ENCODE peak calls at places on chromosomes 6 and 20, in six cellular contexts. One of them, this sample, is unnamed.

GRCh38 chr6:107870379-107870778 is 46.3 kb upstream of the SCML4 start:
- DNase-seq in A549: no peak
- DNase-seq in DMS153: no peak
- DNase-seq in non-pigmented ciliary epithelial cell: peak
- DNase-seq in C1 segment of cervical spinal cord: no peak
- DNase-seq in CD4-positive, alpha-beta memory T cell: no peak
- DNase-seq in this sample: no peak

GRCh38 chr20:17749979-17750721 is 50.4 kb downstream of the BANF2 start:
- DNase-seq in A549: no peak
- DNase-seq in DMS153: no peak
- DNase-seq in non-pigmented ciliary epithelial cell: no peak
- DNase-seq in C1 segment of cervical spinal cord: no peak
- DNase-seq in CD4-positive, alpha-beta memory T cell: no peak
- DNase-seq in this sample: no peak

GRCh38 chr20:3202965-3203314 is 1.5 kb downstream of the DDRGK1 start:
- DNase-seq in A549: no peak
- DNase-seq in DMS153: no peak
- DNase-seq in non-pigmented ciliary epithelial cell: no peak
- DNase-seq in C1 segment of cervical spinal cord: no peak
- DNase-seq in CD4-positive, alpha-beta memory T cell: no peak
- DNase-seq in this sample: no peak

GRCh38 chr20:60583741-60584140 is 625.5 kb downstream of the CDH26 start:
- DNase-seq in A549: no peak
- DNase-seq in DMS153: no peak
- DNase-seq in non-pigmented ciliary epithelial cell: no peak
- DNase-seq in C1 segment of cervical spinal cord: no peak
- DNase-seq in CD4-positive, alpha-beta memory T cell: no peak
- DNase-seq in this sample: no peak

GRCh38 chr6:125947581-125947980 is 9.0 kb upstream of the HINT3 start:
- DNase-seq in A549: no peak
- DNase-seq in DMS153: no peak
- DNase-seq in non-pigmented ciliary epithelial cell: no peak
- DNase-seq in C1 segment of cervical spinal cord: no peak
- DNase-seq in CD4-positive, alpha-beta memory T cell: no peak
- DNase-seq in this sample: no peak

GRCh38 chr6:154457881-154458284 is 52.6 kb downstream of the CNKSR3 start:
- DNase-seq in A549: no peak
- DNase-seq in DMS153: peak
- DNase-seq in non-pigmented ciliary epithelial cell: no peak
- DNase-seq in C1 segment of cervical spinal cord: no peak
- DNase-seq in CD4-positive, alpha-beta memory T cell: no peak
- DNase-seq in this sample: no peak

GRCh38 chr6:28817808-28818145 is 106.0 kb downstream of the TRIM27 start:
- DNase-seq in A549: no peak
- DNase-seq in DMS153: no peak
- DNase-seq in non-pigmented ciliary epithelial cell: no peak
- DNase-seq in C1 segment of cervical spinal cord: no peak
- DNase-seq in CD4-positive, alpha-beta memory T cell: no peak
- DNase-seq in this sample: no peak

GRCh38 chr6:38567436-38567835 is 72.3 kb downstream of the BTBD9 start:
- DNase-seq in A549: no peak
- DNase-seq in DMS153: peak
- DNase-seq in non-pigmented ciliary epithelial cell: peak
- DNase-seq in C1 segment of cervical spinal cord: no peak
- DNase-seq in CD4-positive, alpha-beta memory T cell: no peak
- DNase-seq in this sample: no peak

GRCh38 chr6:22794844-22795243 is 225.5 kb downstream of the HDGFL1 start:
- DNase-seq in A549: no peak
- DNase-seq in DMS153: no peak
- DNase-seq in non-pigmented ciliary epithelial cell: no peak
- DNase-seq in C1 segment of cervical spinal cord: no peak
- DNase-seq in CD4-positive, alpha-beta memory T cell: no peak
- DNase-seq in this sample: no peak

GRCh38 chr20:2663364-2663886 is 591 bp downstream of the IDH3B start:
- DNase-seq in A549: no peak
- DNase-seq in DMS153: no peak
- DNase-seq in non-pigmented ciliary epithelial cell: no peak
- DNase-seq in C1 segment of cervical spinal cord: no peak
- DNase-seq in CD4-positive, alpha-beta memory T cell: no peak
- DNase-seq in this sample: no peak

GRCh38 chr20:43508604-43509040 is 1.1 kb downstream of the L3MBTL1 start:
- DNase-seq in A549: peak
- DNase-seq in DMS153: no peak
- DNase-seq in non-pigmented ciliary epithelial cell: no peak
- DNase-seq in C1 segment of cervical spinal cord: no peak
- DNase-seq in CD4-positive, alpha-beta memory T cell: no peak
- DNase-seq in this sample: no peak

GRCh38 chr6:97443408-97444080 is 160.5 kb upstream of the MMS22L start:
- DNase-seq in A549: no peak
- DNase-seq in DMS153: no peak
- DNase-seq in non-pigmented ciliary epithelial cell: no peak
- DNase-seq in C1 segment of cervical spinal cord: no peak
- DNase-seq in CD4-positive, alpha-beta memory T cell: no peak
- DNase-seq in this sample: no peak

GRCh38 chr6:144340541-144341371 is 55.6 kb downstream of the UTRN start:
- DNase-seq in A549: no peak
- DNase-seq in DMS153: no peak
- DNase-seq in non-pigmented ciliary epithelial cell: no peak
- DNase-seq in C1 segment of cervical spinal cord: no peak
- DNase-seq in CD4-positive, alpha-beta memory T cell: no peak
- DNase-seq in this sample: no peak

GRCh38 chr6:16239798-16240123 is 1.4 kb downstream of the GMPR start:
- DNase-seq in A549: no peak
- DNase-seq in DMS153: peak
- DNase-seq in non-pigmented ciliary epithelial cell: no peak
- DNase-seq in C1 segment of cervical spinal cord: no peak
- DNase-seq in CD4-positive, alpha-beta memory T cell: no peak
- DNase-seq in this sample: no peak

GRCh38 chr20:63325021-63325471 is 32.1 kb downstream of the COL20A1 start:
- DNase-seq in A549: no peak
- DNase-seq in DMS153: no peak
- DNase-seq in non-pigmented ciliary epithelial cell: no peak
- DNase-seq in C1 segment of cervical spinal cord: no peak
- DNase-seq in CD4-positive, alpha-beta memory T cell: no peak
- DNase-seq in this sample: no peak

GRCh38 chr6:19812512-19813119 is 24.6 kb upstream of the ID4 start:
- DNase-seq in A549: peak
- DNase-seq in DMS153: no peak
- DNase-seq in non-pigmented ciliary epithelial cell: no peak
- DNase-seq in C1 segment of cervical spinal cord: no peak
- DNase-seq in CD4-positive, alpha-beta memory T cell: no peak
- DNase-seq in this sample: no peak

GRCh38 chr6:35443341-35444030 is 8.7 kb upstream of the FANCE start:
- DNase-seq in A549: no peak
- DNase-seq in DMS153: no peak
- DNase-seq in non-pigmented ciliary epithelial cell: no peak
- DNase-seq in C1 segment of cervical spinal cord: no peak
- DNase-seq in CD4-positive, alpha-beta memory T cell: no peak
- DNase-seq in this sample: no peak

GRCh38 chr6:15266423-15266996 is 20.6 kb downstream of the JARID2 start:
- DNase-seq in A549: no peak
- DNase-seq in DMS153: no peak
- DNase-seq in non-pigmented ciliary epithelial cell: no peak
- DNase-seq in C1 segment of cervical spinal cord: peak
- DNase-seq in CD4-positive, alpha-beta memory T cell: no peak
- DNase-seq in this sample: no peak

GRCh38 chr6:136059308-136059707 is 190.8 kb downstream of the MTFR2 start:
- DNase-seq in A549: no peak
- DNase-seq in DMS153: no peak
- DNase-seq in non-pigmented ciliary epithelial cell: no peak
- DNase-seq in C1 segment of cervical spinal cord: peak
- DNase-seq in CD4-positive, alpha-beta memory T cell: no peak
- DNase-seq in this sample: no peak

GRCh38 chr6:164106345-164106769 is 691.8 kb downstream of the QKI start:
- DNase-seq in A549: no peak
- DNase-seq in DMS153: no peak
- DNase-seq in non-pigmented ciliary epithelial cell: no peak
- DNase-seq in C1 segment of cervical spinal cord: no peak
- DNase-seq in CD4-positive, alpha-beta memory T cell: no peak
- DNase-seq in this sample: no peak

GRCh38 chr6:44967481-44967880 is 360.6 kb upstream of the RUNX2 start:
- DNase-seq in A549: no peak
- DNase-seq in DMS153: no peak
- DNase-seq in non-pigmented ciliary epithelial cell: no peak
- DNase-seq in C1 segment of cervical spinal cord: no peak
- DNase-seq in CD4-positive, alpha-beta memory T cell: no peak
- DNase-seq in this sample: no peak

This sample was measured in NK-92 treated with Interleukin-12 subunit alpha and Interleukin-12 subunit beta, amount 100 ng/mL, for 24 hours.